ENCODE peak calls at places on chromosomes 6 and 20, in four cellular contexts. D, X, W and J are unnamed samples.

GRCh38 chr6:137341721-137342195 is 122.6 kb upstream of the IFNGR1 start:
- DNase-seq in D (peak), X (no peak), W (peak), J (peak)

GRCh38 chr6:91879346-91879995 is 1292.6 kb upstream of the MAP3K7 start:
- DNase-seq in W (no peak), X (no peak), D (no peak), J (no peak)

GRCh38 chr6:19270616-19271015 is 566.6 kb upstream of the ID4 start:
- DNase-seq in W (no peak), X (no peak), D (no peak), J (no peak)

GRCh38 chr6:108145639-108146038 is 20.2 kb upstream of the NR2E1 start:
- DNase-seq in W (no peak), X (no peak), D (no peak), J (no peak)

GRCh38 chr6:160462551-160463109 is 114.5 kb downstream of the SLC22A3 start:
- DNase-seq in W (no peak), X (no peak), D (peak), J (peak)

GRCh38 chr6:7542878-7543394 is 1.5 kb downstream of the DSP start:
- DNase-seq in X (peak), W (no peak), D (no peak), J (no peak)

GRCh38 chr6:33700391-33701050 is 11.0 kb downstream of the UQCC2 start:
- DNase-seq in D (peak), W (peak), X (peak), J (peak)

GRCh38 chr20:3738109-3739053 is 5.9 kb downstream of the HSPA12B start:
- DNase-seq in W (peak), D (no peak), X (no peak), J (no peak)

GRCh38 chr6:41374618-41375590 is 39.5 kb downstream of the NCR2 start:
- DNase-seq in D (no peak), X (no peak), W (no peak), J (no peak)

GRCh38 chr6:28449056-28449455 is 5.8 kb upstream of the ZSCAN23 start:
- DNase-seq in W (no peak), D (no peak), X (no peak), J (no peak)

GRCh38 chr6:123430966-123431365 is 205.8 kb downstream of the TRDN start:
- DNase-seq in D (no peak), W (no peak), X (no peak), J (no peak)

GRCh38 chr6:17705778-17706579 is 746 bp downstream of the NUP153 start:
- DNase-seq in D (peak), W (peak), X (peak), J (peak)

GRCh38 chr20:61802721-61803311 is 262.9 kb downstream of the TAF4 start:
- DNase-seq in D (no peak), X (no peak), W (peak), J (no peak)

GRCh38 chr6:68727699-68728098 is 92.6 kb downstream of the ADGRB3 start:
- DNase-seq in W (no peak), D (no peak), X (no peak), J (no peak)

GRCh38 chr6:33427585-33428218 is 7.8 kb downstream of the SYNGAP1 start:
- DNase-seq in W (peak), D (peak), X (peak), J (peak)

GRCh38 chr6:143896096-143896880 is 32.0 kb downstream of the ZC2HC1B start:
- DNase-seq in D (peak), X (no peak), W (no peak), J (no peak)

GRCh38 chr6:41399424-41399823 is 64.0 kb downstream of the NCR2 start:
- DNase-seq in D (no peak), X (no peak), W (no peak), J (no peak)

GRCh38 chr6:170177383-170178265 is 113.3 kb downstream of the DLL1 start:
- DNase-seq in D (no peak), X (peak), W (peak), J (no peak)

GRCh38 chr6:121794630-121795029 is 359.2 kb downstream of the GJA1 start:
- DNase-seq in W (no peak), D (no peak), X (no peak), J (no peak)

GRCh38 chr6:104908031-104908430 is 48.3 kb upstream of the HACE1 start:
- DNase-seq in W (no peak), X (no peak), D (no peak), J (no peak)

GRCh38 chr6:130140084-130140483 is 82.7 kb downstream of the SAMD3 start:
- DNase-seq in W (no peak), D (no peak), X (no peak), J (no peak)

GRCh38 chr6:148329568-148330299 is 12.9 kb upstream of the SASH1 start:
- DNase-seq in D (no peak), X (no peak), W (no peak), J (no peak)

GRCh38 chr6:107661291-107661690 is 162.8 kb downstream of the SCML4 start:
- DNase-seq in X (no peak), D (no peak), W (no peak), J (no peak)

GRCh38 chr20:25402583-25402982 is 4.9 kb upstream of the GINS1 start:
- DNase-seq in W (no peak), D (no peak), X (no peak), J (no peak)

GRCh38 chr6:72952808-72953630 is 272.3 kb downstream of the KHDC1L start:
- DNase-seq in W (no peak), D (peak), X (no peak), J (no peak)

GRCh38 chr6:3912366-3913076 is 63.3 kb downstream of the FAM50B start:
- DNase-seq in X (no peak), D (no peak), W (no peak), J (no peak)